ENCODE peak calls at places on chromosomes 1 and 21, in six cellular contexts. M is H9, B is neuronal stem cell, K is trophoblast cell, L is mesenchymal stem cell, T is IMR-90. J is an unnamed sample.

GRCh38 chr1:95562230-95562629 is 328.2 kb downstream of the RWDD3 start:
- DNase-seq in T (no peak), M (no peak), B (no peak), L (no peak), K (no peak), J (no peak)

GRCh38 chr1:14732726-14733052 is 134.2 kb downstream of the KAZN start:
- DNase-seq in T (no peak), K (peak; percentile 65), M (no peak), B (no peak), L (no peak), J (no peak)

GRCh38 chr1:207327994-207328393 is 6.5 kb downstream of the CD55 start:
- DNase-seq in B (no peak), M (no peak), L (peak; percentile 70), T (peak; percentile 88), K (no peak), J (no peak)

GRCh38 chr1:228798548-228798947 is 63.3 kb downstream of the RHOU start:
- DNase-seq in M (no peak), K (no peak), L (peak; percentile 69), B (no peak), T (no peak), J (no peak)

GRCh38 chr1:226549937-226550670 is 1.5 kb downstream of the STUM start:
- DNase-seq in K (no peak), B (peak; percentile 5), M (peak; percentile 64), T (no peak), L (peak; percentile 25), J (no peak)

GRCh38 chr1:107152332-107152731 is 11.5 kb downstream of the NTNG1 start:
- DNase-seq in B (no peak), L (no peak), K (no peak), T (no peak), M (no peak), J (no peak)

GRCh38 chr1:179105393-179105792 is 23.5 kb downstream of the TOR3A start:
- DNase-seq in M (peak; percentile 81), K (peak; percentile 80), B (no peak), L (peak; percentile 38), T (no peak), J (peak; percentile 50)

GRCh38 chr1:208165659-208166058 is 78.5 kb downstream of the PLXNA2 start:
- DNase-seq in B (no peak), L (no peak), M (no peak), K (no peak), T (peak; percentile 5), J (no peak)

GRCh38 chr1:27884182-27884954 is 12.0 kb downstream of the THEMIS2 start:
- DNase-seq in L (no peak), K (no peak), B (no peak), M (no peak), T (no peak), J (no peak)

GRCh38 chr1:100627018-100627716 is 89.2 kb downstream of the GPR88 start:
- DNase-seq in B (no peak), K (peak; percentile 75), M (no peak), T (peak; percentile 86), L (no peak), J (no peak)

GRCh38 chr1:148158594-148158993 is 6.5 kb upstream of the NBPF11 start:
- DNase-seq in K (no peak), B (no peak), L (no peak), T (no peak), M (peak; percentile 29), J (no peak)

GRCh38 chr1:31444725-31445448 is 31.9 kb downstream of the SERINC2 start:
- DNase-seq in B (no peak), L (no peak), M (no peak), T (no peak), K (no peak), J (no peak)

GRCh38 chr1:204495078-204495753 is 611 bp upstream of the PIK3C2B start:
- DNase-seq in L (no peak), T (no peak), K (peak; percentile 15), M (no peak), B (no peak), J (no peak)

GRCh38 chr1:16724718-16725438 is 15.4 kb upstream of the RNU1-4 start:
- DNase-seq in B (no peak), L (no peak), M (peak; percentile 64), K (no peak), T (no peak), J (no peak)

GRCh38 chr21:34166468-34166867 is 93.1 kb downstream of the MRPS6 start:
- DNase-seq in B (no peak), L (peak; percentile 42), K (no peak), M (no peak), T (no peak), J (no peak)

GRCh38 chr1:58618303-58618702 is 41.3 kb upstream of the TACSTD2 start:
- DNase-seq in L (peak; percentile 94), K (peak; percentile 42), M (no peak), B (no peak), T (peak; percentile 99), J (no peak)

GRCh38 chr1:212545941-212546638 is 62.5 kb upstream of the ATF3 start:
- DNase-seq in K (peak; percentile 76), T (peak; percentile 61), L (peak; percentile 59), B (no peak), M (no peak), J (no peak)

GRCh38 chr1:221724931-221725605 is 16.8 kb downstream of the DUSP10 start:
- DNase-seq in L (peak; percentile 88), T (peak; percentile 66), B (no peak), K (peak; percentile 21), M (no peak), J (no peak)

GRCh38 chr1:58768971-58769808 is 14.7 kb downstream of the JUN start:
- DNase-seq in M (peak; percentile 74), B (peak; percentile 72), L (peak; percentile 66), T (peak; percentile 63), K (peak; percentile 83), J (no peak)

GRCh38 chr1:45629035-45629434 is 5.2 kb upstream of the CCDC17 start:
- DNase-seq in B (no peak), K (no peak), M (no peak), L (no peak), T (no peak), J (no peak)

GRCh38 chr1:177048314-177049069 is 116.0 kb downstream of the ASTN1 start:
- DNase-seq in M (peak; percentile 41), T (no peak), B (no peak), L (no peak), K (no peak), J (no peak)

GRCh38 chr1:232988572-232989040 is 38.2 kb downstream of the NTPCR start:
- DNase-seq in L (no peak), M (no peak), B (no peak), K (peak; percentile 14), T (peak; percentile 82), J (no peak)

GRCh38 chr1:228216371-228217320 is 8.8 kb downstream of the OBSCN start:
- DNase-seq in B (no peak), T (no peak), K (no peak), L (no peak), M (no peak), J (no peak)

GRCh38 chr1:55636691-55637090 is 421.5 kb upstream of the USP24 start:
- DNase-seq in M (no peak), T (peak; percentile 70), B (no peak), K (peak; percentile 52), L (no peak), J (no peak)

GRCh38 chr1:66055092-66055491 is 262.4 kb downstream of the PDE4B start:
- DNase-seq in T (no peak), K (no peak), L (no peak), M (no peak), B (no peak), J (no peak)

GRCh38 chr1:234869182-234870019 is 259.2 kb downstream of the TOMM20 start:
- DNase-seq in M (no peak), B (no peak), K (no peak), L (no peak), T (no peak), J (no peak)

GRCh38 chr1:38612956-38613355 is 246.6 kb downstream of the RRAGC start:
- DNase-seq in L (no peak), B (no peak), T (no peak), M (no peak), K (no peak), J (no peak)

GRCh38 chr1:206556748-206557635 is 49.7 kb downstream of the RASSF5 start:
- DNase-seq in L (peak; percentile 61), K (peak; percentile 47), T (peak; percentile 38), M (peak; percentile 70), B (peak; percentile 48), J (no peak)

GRCh38 chr1:186102559-186103148 is 272.4 kb downstream of the TPR start:
- DNase-seq in M (no peak), K (peak; percentile 35), T (peak; percentile 89), L (peak; percentile 60), B (no peak), J (no peak)

GRCh38 chr1:218665216-218665615 is 320.1 kb downstream of the TGFB2 start:
- DNase-seq in B (no peak), M (no peak), K (no peak), L (peak; percentile 33), T (peak; percentile 61), J (no peak)

GRCh38 chr1:247079141-247079874 is 697 bp upstream of the ZNF670 start:
- DNase-seq in B (peak; percentile 4), L (no peak), M (peak; percentile 55), K (peak; percentile 18), T (no peak), J (no peak)

GRCh38 chr21:35748683-35749314 is 311.5 kb downstream of the SETD4 start:
- DNase-seq in K (no peak), T (no peak), B (no peak), M (no peak), L (no peak), J (no peak)

GRCh38 chr21:35749904-35750303 is 310.4 kb downstream of the SETD4 start:
- DNase-seq in K (no peak), B (no peak), T (no peak), L (no peak), M (no peak), J (no peak)

GRCh38 chr21:35751171-35751570 is 309.2 kb downstream of the SETD4 start:
- DNase-seq in M (no peak), K (no peak), L (no peak), B (no peak), T (no peak), J (no peak)

GRCh38 chr21:35754583-35754982 is 305.7 kb downstream of the SETD4 start:
- DNase-seq in L (no peak), B (no peak), T (no peak), K (no peak), M (no peak), J (no peak)

GRCh38 chr21:35753308-35753707 is 307.0 kb downstream of the SETD4 start:
- DNase-seq in B (no peak), M (no peak), K (no peak), T (no peak), L (no peak), J (no peak)
- H4K91ac ChIP-seq in B (no peak overlapping the region), M (no peak overlapping the region), K (no peak overlapping the region), T (no peak overlapping the region), L (no peak overlapping the region), J (no peak overlapping the region)

GRCh38 chr21:32182449-32182848 is 96.4 kb downstream of the MIS18A start:
- DNase-seq in L (no peak), M (no peak), K (no peak), B (no peak), T (no peak), J (no peak)
- H3K14ac ChIP-seq in L (no peak overlapping the region), M (no peak overlapping the region), K (no peak overlapping the region), B (no peak overlapping the region), T (no peak overlapping the region), J (no peak overlapping the region)

GRCh38 chr1:24222778-24223177 is 35.7 kb upstream of the IFNLR1 start:
- DNase-seq in T (no peak), K (no peak), M (no peak), L (no peak), B (no peak), J (no peak)
- H4K91ac ChIP-seq in T (no peak overlapping the region), K (no peak overlapping the region), M (no peak overlapping the region), L (no peak overlapping the region), B (no peak overlapping the region), J (no peak overlapping the region)

GRCh38 chr1:50343323-50343722 is 79.9 kb downstream of the DMRTA2 start:
- DNase-seq in K (no peak), L (no peak), B (no peak), M (no peak), T (no peak), J (no peak)
- H3K14ac ChIP-seq in K (no peak overlapping the region), L (no peak overlapping the region), B (no peak overlapping the region), M (no peak overlapping the region), T (no peak overlapping the region), J (no peak overlapping the region)